ENCODE peak calls at places on chromosomes 7 and 10, in six cellular contexts. C is GM12892, E is spleen, S is GM12891, N is esophagus muscularis mucosa, X is sigmoid colon. Z is an unnamed sample.

GRCh38 chr7:130149575-130150139 is 55.5 kb downstream of the TMEM209 start:
- DNase-seq in C (no peak), E (peak), S (no peak), N (no peak), X (no peak), Z (no peak)

GRCh38 chr7:91694221-91694856 is 186.2 kb downstream of the MTERF1 start:
- DNase-seq in C (no peak), E (no peak), S (no peak), N (no peak), X (no peak), Z (no peak)

GRCh38 chr10:6047326-6047611 is 14.9 kb downstream of the IL2RA start:
- DNase-seq in C (no peak), E (no peak), S (no peak), N (peak), X (no peak), Z (no peak)

GRCh38 chr10:44992070-44992731 is 8.5 kb upstream of the ZNF22 start:
- DNase-seq in C (no peak), E (no peak), S (no peak), N (peak), X (peak), Z (peak)

GRCh38 chr7:42720871-42721835 is 190.7 kb downstream of the C7orf25 start:
- DNase-seq in C (no peak), E (no peak), S (no peak), N (peak), X (no peak), Z (no peak)

GRCh38 chr7:156677655-156678054 is 37.1 kb downstream of the RNF32 start:
- DNase-seq in C (no peak), E (no peak), S (no peak), N (no peak), X (no peak), Z (no peak)

GRCh38 chr10:89563861-89564478 is 28.6 kb upstream of the SLC16A12 start:
- DNase-seq in C (no peak), E (no peak), S (peak), N (no peak), X (no peak), Z (no peak)

GRCh38 chr7:92674379-92674778 is 84.2 kb upstream of the FAM133B start:
- DNase-seq in C (no peak), E (no peak), S (no peak), N (no peak), X (no peak), Z (no peak)

GRCh38 chr7:52609511-52609910 is 425.9 kb upstream of the POM121L12 start:
- DNase-seq in C (no peak), E (no peak), S (no peak), N (no peak), X (no peak), Z (no peak)

GRCh38 chr10:46018453-46019169 is 11.8 kb downstream of the NCOA4 start:
- DNase-seq in C (no peak), E (no peak), S (no peak), N (no peak), X (no peak), Z (no peak)

GRCh38 chr7:156640949-156641485 is 443 bp downstream of the RNF32 start:
- DNase-seq in C (peak), E (no peak), S (peak), N (no peak), X (peak), Z (no peak)

GRCh38 chr10:131021246-131021895 is 290.1 kb downstream of the TCERG1L start:
- DNase-seq in C (no peak), E (peak), S (no peak), N (no peak), X (peak), Z (no peak)

GRCh38 chr10:77702166-77702565 is 64.6 kb upstream of the KCNMA1 start:
- DNase-seq in C (no peak), E (no peak), S (no peak), N (peak), X (no peak), Z (no peak)

GRCh38 chr7:45088821-45089313 is at the start of gene NACAD:
- DNase-seq in C (no peak), E (peak), S (no peak), N (no peak), X (peak), Z (no peak)

GRCh38 chr7:106757846-106758245 is 96.9 kb upstream of the CCDC71L start:
- DNase-seq in C (no peak), E (no peak), S (no peak), N (no peak), X (peak), Z (no peak)

GRCh38 chr7:12152196-12152918 is 58.7 kb upstream of the TMEM106B start:
- DNase-seq in C (no peak), E (no peak), S (no peak), N (no peak), X (no peak), Z (no peak)

GRCh38 chr7:137790828-137791227 is 55.9 kb downstream of the DGKI start:
- DNase-seq in C (no peak), E (no peak), S (no peak), N (no peak), X (no peak), Z (no peak)

GRCh38 chr10:118362103-118362502 is 20.0 kb upstream of the FAM204A start:
- DNase-seq in C (no peak), E (no peak), S (no peak), N (no peak), X (no peak), Z (no peak)

GRCh38 chr7:43439631-43440401 is 143.1 kb upstream of the STK17A start:
- DNase-seq in C (peak), E (peak), S (peak), N (no peak), X (no peak), Z (no peak)

GRCh38 chr7:42886129-42886528 is 25.7 kb downstream of the C7orf25 start:
- DNase-seq in C (no peak), E (no peak), S (no peak), N (no peak), X (no peak), Z (no peak)

GRCh38 chr10:43110318-43111071 is 27.8 kb upstream of the CSGALNACT2 start:
- DNase-seq in C (no peak), E (no peak), S (no peak), N (no peak), X (no peak), Z (no peak)

GRCh38 chr7:131143869-131144268 is 183.8 kb upstream of the MKLN1 start:
- DNase-seq in C (no peak), E (no peak), S (no peak), N (no peak), X (no peak), Z (no peak)

GRCh38 chr10:7408003-7408493 is 2.8 kb downstream of the SFMBT2 start:
- DNase-seq in C (no peak), E (peak), S (no peak), N (no peak), X (peak), Z (no peak)

GRCh38 chr7:133948588-133948987 is 178.6 kb upstream of the LRGUK start:
- DNase-seq in C (no peak), E (no peak), S (no peak), N (no peak), X (no peak), Z (no peak)

GRCh38 chr7:1939434-1940401 is 269.6 kb downstream of the ELFN1 start:
- DNase-seq in C (no peak), E (peak), S (no peak), N (no peak), X (no peak), Z (no peak)

GRCh38 chr7:84492565-84493034 is 298.0 kb upstream of the SEMA3A start:
- DNase-seq in C (no peak), E (no peak), S (no peak), N (no peak), X (no peak), Z (no peak)
- TF ChIP-seq POLR2AphosphoS5 in C (no peak), E (no peak), S (no peak), N (no peak), X (no peak), Z (no peak)

DNA sequence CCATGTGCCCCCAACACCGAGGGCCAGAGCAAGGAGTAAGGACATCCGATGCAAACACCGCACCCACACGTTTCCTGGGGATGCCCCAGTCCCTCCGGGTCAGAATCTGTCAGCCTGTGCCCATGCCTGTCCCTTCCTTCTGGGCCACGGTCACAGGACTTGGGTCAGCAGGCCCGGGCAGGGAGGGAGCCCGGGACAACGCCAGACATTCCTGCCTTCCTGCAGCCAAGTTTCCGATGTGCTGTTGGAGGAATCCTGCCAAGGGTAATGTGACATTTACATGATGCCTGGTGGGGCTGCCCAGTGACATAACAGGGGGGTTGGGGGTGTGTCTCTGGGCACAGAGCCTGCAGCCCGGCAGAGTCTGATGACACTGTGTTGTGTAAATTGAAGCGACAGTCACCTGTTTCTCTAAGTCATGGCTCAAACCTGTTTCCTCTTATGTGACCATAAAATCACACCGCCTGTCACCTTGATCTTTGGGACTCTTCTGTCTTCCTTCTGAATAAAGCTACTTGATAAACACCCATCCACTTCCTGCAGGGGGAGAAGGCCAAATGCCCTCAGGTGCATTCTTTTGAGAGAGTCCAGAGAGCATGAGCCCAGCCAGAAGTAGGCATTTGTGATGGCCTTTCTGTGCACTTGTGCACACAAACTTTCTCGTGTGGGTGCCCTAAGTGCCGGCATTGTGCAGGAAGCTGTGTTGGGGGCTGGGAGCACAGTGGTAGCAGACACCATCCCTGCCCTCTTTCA is 175.3 kb upstream of the RHEB start:
- DNase-seq in C (no peak), E (peak), S (no peak), N (no peak), X (peak), Z (no peak)
- TF ChIP-seq POLR2AphosphoS5 in C (no peak), E (peak), S (no peak), N (peak), X (peak), Z (peak)

DNA sequence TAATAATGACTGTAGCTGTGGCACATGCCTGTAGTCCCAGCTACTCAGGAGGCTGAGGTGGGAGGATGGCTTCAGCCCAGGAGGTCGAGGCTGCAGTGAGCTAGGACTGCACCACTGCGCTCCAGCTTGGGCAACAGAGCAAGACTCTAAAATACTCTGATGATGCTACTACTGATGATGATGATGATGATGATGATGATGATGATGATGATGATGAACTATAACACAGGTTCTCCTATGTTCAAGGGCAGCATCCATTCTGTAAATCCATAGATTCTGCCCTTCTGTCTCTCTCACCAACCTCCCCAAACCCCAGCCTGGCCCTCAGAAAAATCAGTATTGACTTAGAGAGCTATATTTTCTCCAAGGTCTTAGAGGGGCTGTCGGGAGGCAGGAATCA is 22.8 kb upstream of the EN2 start:
- DNase-seq in C (no peak), E (peak), S (no peak), N (no peak), X (no peak), Z (no peak)
- TF ChIP-seq POLR2AphosphoS5 in C (no peak), E (no peak), S (no peak), N (no peak), X (no peak), Z (no peak)

GRCh38 chr7:128166603-128167315 is 74.3 kb upstream of the LEP start:
- DNase-seq in C (no peak), E (no peak), S (no peak), N (no peak), X (no peak), Z (no peak)

GRCh38 chr7:128167316-128167691 is 73.8 kb upstream of the LEP start:
- DNase-seq in C (no peak), E (no peak), S (peak), N (no peak), X (no peak), Z (no peak)

GRCh38 chr7:128165927-128166420 is 75.1 kb upstream of the LEP start:
- DNase-seq in C (no peak), E (no peak), S (no peak), N (no peak), X (no peak), Z (no peak)

GRCh38 chr7:128168667-128169210 is 72.3 kb upstream of the LEP start:
- DNase-seq in C (no peak), E (no peak), S (no peak), N (no peak), X (no peak), Z (no peak)

DNA sequence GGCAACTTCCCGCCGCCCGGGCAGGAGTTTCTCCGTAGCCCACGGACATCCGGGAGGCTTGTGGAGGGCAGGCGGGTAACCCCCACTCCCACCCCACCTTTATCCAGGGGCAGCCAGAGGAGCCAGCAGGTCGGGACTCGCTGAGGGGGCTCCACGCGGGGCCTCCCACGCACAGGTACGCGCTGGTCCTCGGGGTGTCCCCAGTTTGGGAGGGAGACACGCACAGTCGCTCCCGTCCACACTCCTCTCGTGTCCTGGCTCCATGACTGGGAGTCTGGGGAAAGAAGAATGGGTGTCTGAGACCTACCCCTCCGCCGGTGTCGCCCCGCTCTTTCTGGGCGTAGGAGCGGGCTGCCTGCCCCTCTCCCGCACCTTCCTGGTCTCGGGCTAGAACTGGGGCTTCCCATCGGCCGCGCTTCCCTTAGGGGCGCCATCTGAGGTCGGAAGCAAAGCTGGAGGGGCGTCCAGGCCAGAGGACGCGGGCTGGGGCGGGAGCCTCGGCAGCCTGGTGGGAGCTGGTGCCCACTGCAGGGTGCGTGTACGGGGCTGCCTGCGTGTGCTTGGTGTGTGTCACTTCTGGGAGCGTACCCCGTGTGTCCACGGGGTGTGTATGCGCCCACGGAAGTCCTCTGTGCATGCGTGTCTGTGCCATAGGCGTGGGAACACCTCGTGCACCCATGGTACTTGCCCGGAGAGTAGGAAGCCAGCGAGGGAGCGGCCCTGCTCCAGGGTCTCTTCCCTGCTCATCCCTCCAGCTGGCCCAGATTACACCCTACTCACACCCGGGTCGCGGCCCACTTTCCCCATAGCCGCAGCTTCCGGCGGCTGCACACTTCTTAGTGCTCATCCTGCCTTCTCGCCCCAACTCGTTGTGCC is 73.0 kb upstream of the LEP start:
- DNase-seq in C (peak), E (no peak), S (no peak), N (no peak), X (no peak), Z (no peak)
- TF ChIP-seq POLR2AphosphoS5 in C (no peak), E (no peak), S (no peak), N (no peak), X (no peak), Z (no peak)

GRCh38 chr7:65800890-65801341 is 72.0 kb upstream of the VKORC1L1 start:
- DNase-seq in C (no peak), E (no peak), S (no peak), N (no peak), X (no peak), Z (no peak)
- TF ChIP-seq POLR2AphosphoS5 in C (no peak), E (no peak), S (no peak), N (no peak), X (no peak), Z (no peak)

Z was measured in vagina.